ENCODE peak calls at places on chromosomes 4 and X, in eight cellular contexts. Y, K, V, H, G, J, B and S are unnamed samples.

GRCh38 chrX:112636288-112636687 is 43.5 kb downstream of the LHFPL1 start:
- DNase-seq in Y (no peak), K (no peak), V (no peak), H (no peak), G (no peak), J (no peak), B (no peak), S (no peak)

GRCh38 chr4:71406459-71406963 is 67.7 kb downstream of the SLC4A4 start:
- DNase-seq in Y (no peak), K (no peak), V (no peak), H (no peak), G (no peak), J (no peak), B (no peak), S (no peak)

GRCh38 chr4:86895692-86896488 is 3.7 kb upstream of the C4orf36 start:
- DNase-seq in Y (no peak), K (peak; percentile 22), V (peak; percentile 23), H (no peak), G (no peak), J (no peak), B (no peak), S (no peak)

GRCh38 chrX:7746861-7747260 is 96.1 kb upstream of the VCX start:
- DNase-seq in Y (no peak), K (no peak), V (no peak), H (peak; percentile 15), G (no peak), J (no peak), B (no peak), S (no peak)

GRCh38 chr4:158776106-158776505 is 7.3 kb downstream of the FNIP2 start:
- DNase-seq in Y (no peak), K (no peak), V (no peak), H (no peak), G (no peak), J (no peak), B (no peak), S (no peak)

GRCh38 chrX:119481218-119481875 is 13.1 kb downstream of the SLC25A5 start:
- DNase-seq in Y (no peak), K (no peak), V (peak; percentile 75), H (peak; percentile 77), G (no peak), J (no peak), B (no peak), S (no peak)

GRCh38 chrX:110123331-110123782 is 120.4 kb downstream of the TMEM164 start:
- DNase-seq in Y (no peak), K (no peak), V (no peak), H (no peak), G (no peak), J (no peak), B (no peak), S (no peak)

GRCh38 chr4:37971202-37971601 is 11.0 kb downstream of the PTTG2 start:
- DNase-seq in Y (no peak), K (no peak), V (no peak), H (no peak), G (no peak), J (no peak), B (no peak), S (no peak)

GRCh38 chrX:23737413-23737812 is 5.7 kb downstream of the ACOT9 start:
- DNase-seq in Y (no peak), K (no peak), V (no peak), H (no peak), G (no peak), J (no peak), B (no peak), S (no peak)

GRCh38 chr4:94446386-94446785 is 5.4 kb upstream of the PDLIM5 start:
- DNase-seq in Y (no peak), K (no peak), V (no peak), H (no peak), G (no peak), J (no peak), B (no peak), S (no peak)

GRCh38 chrX:152878976-152879755 is 18.7 kb upstream of the ZNF185 start:
- DNase-seq in Y (no peak), K (no peak), V (no peak), H (no peak), G (no peak), J (no peak), B (no peak), S (no peak)

GRCh38 chrX:123731258-123731986 is 1.4 kb downstream of the THOC2 start:
- DNase-seq in Y (no peak), K (peak; percentile 21), V (no peak), H (no peak), G (no peak), J (no peak), B (no peak), S (no peak)

GRCh38 chrX:1390621-1391369 is 1.1 kb downstream of the SLC25A6 start:
- DNase-seq in Y (peak; percentile 48), K (no peak), V (no peak), H (peak; percentile 68), G (peak; percentile 12), J (peak; percentile 63), B (peak; percentile 43), S (no peak)

DNA sequence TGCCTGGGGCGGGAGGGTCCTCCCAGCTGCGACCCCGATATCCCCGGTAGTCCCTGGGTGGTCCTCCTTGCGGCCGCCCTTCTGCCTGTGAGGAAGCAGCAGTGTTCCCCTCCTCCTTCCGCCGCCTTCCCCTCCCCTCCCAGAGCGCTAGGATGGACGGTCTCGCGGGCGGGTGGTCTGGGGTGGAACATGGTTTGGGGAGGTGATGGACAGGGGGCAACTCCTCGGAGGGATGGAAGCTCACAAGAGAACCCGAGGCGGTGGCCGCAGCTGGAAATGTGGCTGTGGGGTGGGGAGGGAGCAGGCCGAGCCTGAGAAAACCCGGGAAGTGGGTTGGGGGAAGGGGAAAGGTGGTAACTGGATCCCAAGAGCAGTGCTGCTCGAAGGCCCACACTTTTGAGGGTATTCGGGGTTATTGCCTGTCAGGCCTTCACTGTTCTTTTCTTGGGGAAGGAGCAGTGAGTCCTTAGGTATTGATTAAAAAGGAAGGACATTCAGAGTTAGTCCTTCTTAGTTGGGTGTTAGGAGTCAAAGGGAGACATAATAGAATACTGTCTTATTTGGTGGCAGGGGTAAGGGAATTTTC is 581 bp downstream of the UBE2K start:
- DNase-seq in Y (peak; percentile 75), K (peak; percentile 31), V (peak; percentile 50), H (peak; percentile 44), G (peak; percentile 50), J (no peak), B (peak; percentile 63), S (no peak)
- TF ChIP-seq POLR2A in Y (no peak), K (no peak), V (no peak), H (no peak), G (no peak), J (no peak), B (no peak), S (no peak)

GRCh38 chr4:139658185-139658584 is 7.4 kb upstream of the MGST2 start:
- DNase-seq in Y (no peak), K (no peak), V (no peak), H (no peak), G (no peak), J (no peak), B (no peak), S (no peak)
- H3K27ac ChIP-seq in Y (peak overlapping the region; percentile 33), K (peak overlapping the region; percentile 60), V (no peak overlapping the region), H (peak overlapping the region; percentile 73), G (no peak overlapping the region), J (peak overlapping the region; percentile 78), B (peak overlapping the region; percentile 82), S (peak overlapping the region; percentile 88)

GRCh38 chr4:139606600-139607301 is 50.7 kb upstream of the SETD7 start:
- DNase-seq in Y (no peak), K (peak; percentile 58), V (no peak), H (no peak), G (no peak), J (no peak), B (no peak), S (no peak)
- H3K4me3 ChIP-seq in Y (peak overlapping the region; percentile 35), K (peak overlapping the region; percentile 42), V (no peak overlapping the region), H (no peak overlapping the region), G (peak overlapping the region; percentile 11), J (peak overlapping the region; percentile 16), B (peak overlapping the region; percentile 59), S (peak overlapping the region; percentile 14)

GRCh38 chr4:81469774-81470455 is 1.8 kb downstream of the RASGEF1B start:
- DNase-seq in Y (no peak), K (no peak), V (no peak), H (no peak), G (no peak), J (no peak), B (no peak), S (no peak)
- TF ChIP-seq POLR2A in Y (no peak), K (no peak), V (no peak), H (no peak), G (no peak), J (no peak), B (no peak), S (no peak)

DNA sequence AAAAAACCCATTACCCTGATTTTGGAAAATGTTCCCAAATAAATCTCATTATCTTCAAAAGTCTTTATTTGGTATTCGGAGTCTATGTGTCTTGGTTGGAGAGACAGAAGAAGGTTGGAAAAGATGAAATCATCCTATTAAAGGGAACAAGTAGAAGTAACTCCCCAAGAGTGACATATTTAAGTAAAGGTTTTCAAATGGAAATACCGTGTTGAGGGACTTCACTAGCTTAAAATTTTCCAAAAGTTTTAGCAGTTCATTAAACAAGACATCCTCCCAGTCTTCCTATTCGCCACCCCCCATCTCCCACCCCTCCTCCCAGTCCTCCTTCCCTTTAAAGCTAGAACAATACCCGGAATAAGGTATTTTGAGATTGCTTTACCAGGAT is 62.7 kb upstream of the CCDC160 start:
- DNase-seq in Y (no peak), K (no peak), V (no peak), H (no peak), G (no peak), J (no peak), B (no peak), S (no peak)
- H3K27ac ChIP-seq in Y (no peak overlapping the region), K (no peak overlapping the region), V (no peak overlapping the region), H (no peak overlapping the region), G (no peak overlapping the region), J (no peak overlapping the region), B (no peak overlapping the region), S (no peak overlapping the region)

GRCh38 chr4:7158081-7158750 is 34.1 kb upstream of the SORCS2 start:
- DNase-seq in Y (peak; percentile 10), K (no peak), V (no peak), H (no peak), G (no peak), J (peak; percentile 40), B (peak; percentile 28), S (no peak)

GRCh38 chr4:7160439-7160838 is 31.9 kb upstream of the SORCS2 start:
- DNase-seq in Y (peak; percentile 24), K (no peak), V (peak; percentile 37), H (no peak), G (no peak), J (peak; percentile 44), B (peak; percentile 39), S (no peak)

GRCh38 chr4:7158991-7159390 is 33.3 kb upstream of the SORCS2 start:
- DNase-seq in Y (peak; percentile 27), K (no peak), V (no peak), H (no peak), G (no peak), J (peak; percentile 28), B (peak; percentile 45), S (no peak)

GRCh38 chr4:7160951-7161440 is 31.3 kb upstream of the SORCS2 start:
- DNase-seq in Y (no peak), K (no peak), V (no peak), H (no peak), G (no peak), J (peak; percentile 39), B (peak; percentile 43), S (no peak)

DNA sequence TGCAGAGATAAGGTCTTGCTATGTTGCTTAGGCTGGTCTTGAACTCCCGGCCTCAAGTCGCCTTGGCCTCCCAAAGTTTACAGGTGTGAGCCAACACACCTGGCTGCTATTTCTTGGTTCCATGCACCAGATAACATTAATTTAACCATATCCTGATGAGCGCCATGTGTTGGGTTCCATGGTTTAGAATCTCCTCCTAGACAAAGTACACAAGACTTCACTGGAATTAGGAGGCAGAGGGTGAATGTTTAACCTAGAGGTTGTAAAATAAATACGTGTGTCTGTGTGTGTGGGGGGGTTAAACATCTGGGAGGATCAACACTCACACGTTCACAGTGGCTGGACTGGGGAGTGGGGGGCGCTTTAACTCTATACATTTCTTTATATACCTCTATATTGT is 32.4 kb upstream of the SORCS2 start:
- DNase-seq in Y (no peak), K (no peak), V (peak; percentile 38), H (no peak), G (no peak), J (peak; percentile 13), B (peak; percentile 20), S (no peak)
- H3K4me3 ChIP-seq in Y (no peak overlapping the region), K (no peak overlapping the region), V (no peak overlapping the region), H (no peak overlapping the region), G (no peak overlapping the region), J (no peak overlapping the region), B (no peak overlapping the region), S (no peak overlapping the region)